ENCODE peak calls at places on chromosomes 16 and 17, in eight cellular contexts. One of them, this sample, is unnamed.

GRCh38 chr17:78359216-78359935 is 501 bp downstream of the SOCS3 start:
- DNase-seq in GM20000: no peak
- DNase-seq in ascending aorta: peak
- DNase-seq in progenitor cell of endocrine pancreas: peak
- DNase-seq in AG10803: no peak
- DNase-seq in esophagus muscularis mucosa: no peak
- DNase-seq in fibroblast of pulmonary artery: peak
- DNase-seq in stomach: no peak
- DNase-seq in this sample: peak

GRCh38 chr17:61395409-61395982 is 4.1 kb upstream of the TBX2 start:
- DNase-seq in esophagus muscularis mucosa: no peak
- DNase-seq in AG10803: no peak
- DNase-seq in progenitor cell of endocrine pancreas: no peak
- DNase-seq in GM20000: no peak
- DNase-seq in fibroblast of pulmonary artery: no peak
- DNase-seq in stomach: no peak
- DNase-seq in ascending aorta: no peak
- DNase-seq in this sample: no peak

GRCh38 chr17:53844476-53845107 is 21.9 kb downstream of the KIF2B start:
- DNase-seq in GM20000: no peak
- DNase-seq in ascending aorta: no peak
- DNase-seq in esophagus muscularis mucosa: no peak
- DNase-seq in stomach: no peak
- DNase-seq in fibroblast of pulmonary artery: no peak
- DNase-seq in progenitor cell of endocrine pancreas: no peak
- DNase-seq in AG10803: no peak
- DNase-seq in this sample: no peak

GRCh38 chr17:61314368-61315078 is 85.1 kb upstream of the TBX2 start:
- DNase-seq in AG10803: peak
- DNase-seq in fibroblast of pulmonary artery: peak
- DNase-seq in progenitor cell of endocrine pancreas: no peak
- DNase-seq in ascending aorta: peak
- DNase-seq in esophagus muscularis mucosa: no peak
- DNase-seq in stomach: peak
- DNase-seq in GM20000: no peak
- DNase-seq in this sample: peak

GRCh38 chr17:43573579-43574321 is 27.6 kb upstream of the ETV4 start:
- DNase-seq in progenitor cell of endocrine pancreas: no peak
- DNase-seq in fibroblast of pulmonary artery: no peak
- DNase-seq in ascending aorta: no peak
- DNase-seq in AG10803: no peak
- DNase-seq in GM20000: no peak
- DNase-seq in esophagus muscularis mucosa: no peak
- DNase-seq in stomach: no peak
- DNase-seq in this sample: no peak

GRCh38 chr16:10806698-10807097 is 11.9 kb downstream of the TVP23A start:
- DNase-seq in AG10803: no peak
- DNase-seq in stomach: no peak
- DNase-seq in ascending aorta: no peak
- DNase-seq in progenitor cell of endocrine pancreas: no peak
- DNase-seq in fibroblast of pulmonary artery: no peak
- DNase-seq in GM20000: no peak
- DNase-seq in esophagus muscularis mucosa: no peak
- DNase-seq in this sample: no peak

GRCh38 chr16:50065624-50066481 is at the start of gene HEATR3:
- DNase-seq in fibroblast of pulmonary artery: peak
- DNase-seq in AG10803: peak
- DNase-seq in progenitor cell of endocrine pancreas: peak
- DNase-seq in stomach: peak
- DNase-seq in esophagus muscularis mucosa: peak
- DNase-seq in ascending aorta: peak
- DNase-seq in GM20000: peak
- DNase-seq in this sample: peak

GRCh38 chr16:720507-720989 is 398 bp upstream of the ANTKMT start:
- DNase-seq in esophagus muscularis mucosa: no peak
- DNase-seq in fibroblast of pulmonary artery: peak
- DNase-seq in stomach: no peak
- DNase-seq in ascending aorta: no peak
- DNase-seq in GM20000: peak
- DNase-seq in progenitor cell of endocrine pancreas: no peak
- DNase-seq in AG10803: peak
- DNase-seq in this sample: no peak

GRCh38 chr17:16941072-16941641 is 30.8 kb downstream of the TNFRSF13B start:
- DNase-seq in stomach: peak
- DNase-seq in GM20000: no peak
- DNase-seq in ascending aorta: peak
- DNase-seq in progenitor cell of endocrine pancreas: no peak
- DNase-seq in esophagus muscularis mucosa: no peak
- DNase-seq in fibroblast of pulmonary artery: no peak
- DNase-seq in AG10803: no peak
- DNase-seq in this sample: no peak

GRCh38 chr17:65228734-65229390 is 91.7 kb downstream of the RGS9 start:
- DNase-seq in ascending aorta: no peak
- DNase-seq in progenitor cell of endocrine pancreas: no peak
- DNase-seq in esophagus muscularis mucosa: no peak
- DNase-seq in AG10803: peak
- DNase-seq in fibroblast of pulmonary artery: peak
- DNase-seq in GM20000: peak
- DNase-seq in stomach: no peak
- DNase-seq in this sample: no peak

GRCh38 chr17:81034779-81035388 is at the start of gene BAIAP2:
- DNase-seq in fibroblast of pulmonary artery: peak
- DNase-seq in stomach: peak
- DNase-seq in GM20000: peak
- DNase-seq in ascending aorta: peak
- DNase-seq in progenitor cell of endocrine pancreas: peak
- DNase-seq in AG10803: peak
- DNase-seq in esophagus muscularis mucosa: peak
- DNase-seq in this sample: peak
- TF ChIP-seq CTCF in fibroblast of pulmonary artery: no peak
- TF ChIP-seq CTCF in stomach: no peak
- TF ChIP-seq CTCF in GM20000: no peak
- TF ChIP-seq CTCF in ascending aorta: no peak
- TF ChIP-seq CTCF in progenitor cell of endocrine pancreas: peak
- TF ChIP-seq CTCF in AG10803: no peak
- TF ChIP-seq CTCF in esophagus muscularis mucosa: no peak
- TF ChIP-seq CTCF in this sample: no peak

GRCh38 chr17:58470356-58470755 is 17.9 kb downstream of the HSF5 start:
- DNase-seq in progenitor cell of endocrine pancreas: no peak
- DNase-seq in GM20000: no peak
- DNase-seq in AG10803: no peak
- DNase-seq in stomach: no peak
- DNase-seq in fibroblast of pulmonary artery: no peak
- DNase-seq in esophagus muscularis mucosa: no peak
- DNase-seq in ascending aorta: no peak
- DNase-seq in this sample: no peak
- TF ChIP-seq CTCF in progenitor cell of endocrine pancreas: no peak
- TF ChIP-seq CTCF in GM20000: no peak
- TF ChIP-seq CTCF in AG10803: no peak
- TF ChIP-seq CTCF in stomach: no peak
- TF ChIP-seq CTCF in fibroblast of pulmonary artery: no peak
- TF ChIP-seq CTCF in esophagus muscularis mucosa: no peak
- TF ChIP-seq CTCF in ascending aorta: no peak
- TF ChIP-seq CTCF in this sample: no peak

GRCh38 chr17:40718904-40719303 is 15.4 kb upstream of the KRT24 start:
- DNase-seq in GM20000: no peak
- DNase-seq in progenitor cell of endocrine pancreas: no peak
- DNase-seq in fibroblast of pulmonary artery: no peak
- DNase-seq in stomach: no peak
- DNase-seq in esophagus muscularis mucosa: no peak
- DNase-seq in ascending aorta: no peak
- DNase-seq in AG10803: no peak
- DNase-seq in this sample: no peak

GRCh38 chr17:40717776-40718175 is 14.2 kb upstream of the KRT24 start:
- DNase-seq in fibroblast of pulmonary artery: no peak
- DNase-seq in progenitor cell of endocrine pancreas: no peak
- DNase-seq in GM20000: no peak
- DNase-seq in esophagus muscularis mucosa: no peak
- DNase-seq in stomach: no peak
- DNase-seq in ascending aorta: no peak
- DNase-seq in AG10803: no peak
- DNase-seq in this sample: no peak

DNA sequence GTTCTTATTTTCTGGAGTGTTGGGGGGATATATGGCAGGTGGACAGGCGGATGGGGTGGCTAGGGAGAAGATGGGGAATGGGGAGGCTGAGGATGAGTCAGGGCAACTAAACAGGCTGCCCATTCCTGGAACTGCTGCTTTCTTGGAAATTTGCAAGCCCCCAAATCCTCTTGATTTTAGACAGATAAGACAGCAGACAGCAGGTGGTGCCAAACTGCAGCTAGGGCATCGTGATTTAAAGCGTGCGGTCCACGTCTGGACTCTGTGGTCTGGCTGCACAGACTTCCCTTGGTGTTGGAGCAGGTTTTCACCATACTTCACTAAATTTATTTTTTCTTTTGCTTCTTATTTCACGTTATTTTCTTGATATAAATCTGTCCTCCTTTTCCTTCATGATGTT is 10.9 kb upstream of the KRT24 start:
- DNase-seq in fibroblast of pulmonary artery: no peak
- DNase-seq in ascending aorta: no peak
- DNase-seq in GM20000: no peak
- DNase-seq in AG10803: no peak
- DNase-seq in esophagus muscularis mucosa: no peak
- DNase-seq in progenitor cell of endocrine pancreas: no peak
- DNase-seq in stomach: no peak
- DNase-seq in this sample: no peak
- TF ChIP-seq CTCF in fibroblast of pulmonary artery: no peak
- TF ChIP-seq CTCF in ascending aorta: no peak
- TF ChIP-seq CTCF in GM20000: no peak
- TF ChIP-seq CTCF in AG10803: no peak
- TF ChIP-seq CTCF in esophagus muscularis mucosa: no peak
- TF ChIP-seq CTCF in progenitor cell of endocrine pancreas: no peak
- TF ChIP-seq CTCF in stomach: no peak
- TF ChIP-seq CTCF in this sample: no peak

DNA sequence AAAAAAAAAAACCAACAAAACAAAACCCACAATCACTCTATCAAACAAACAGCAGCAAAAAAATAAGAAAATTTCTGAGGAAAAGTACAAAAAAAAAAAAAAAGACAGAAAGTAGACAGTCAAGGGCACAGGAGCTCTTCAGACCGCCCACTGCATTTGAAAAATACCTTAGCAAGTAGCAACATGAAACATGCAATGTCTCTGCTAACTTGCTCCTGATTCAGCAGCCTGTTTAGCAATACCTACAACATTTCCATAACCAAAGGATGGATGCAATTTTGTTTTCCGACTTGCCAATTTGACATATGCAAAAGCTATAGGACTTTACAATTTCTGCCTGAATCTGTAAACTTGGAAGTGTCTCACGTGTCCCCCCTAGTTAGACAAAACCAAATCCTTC is 57.4 kb downstream of the SYNRG start:
- DNase-seq in esophagus muscularis mucosa: no peak
- DNase-seq in AG10803: peak
- DNase-seq in GM20000: no peak
- DNase-seq in stomach: no peak
- DNase-seq in ascending aorta: no peak
- DNase-seq in fibroblast of pulmonary artery: peak
- DNase-seq in progenitor cell of endocrine pancreas: no peak
- DNase-seq in this sample: no peak
- TF ChIP-seq CTCF in esophagus muscularis mucosa: no peak
- TF ChIP-seq CTCF in AG10803: no peak
- TF ChIP-seq CTCF in GM20000: no peak
- TF ChIP-seq CTCF in stomach: no peak
- TF ChIP-seq CTCF in ascending aorta: no peak
- TF ChIP-seq CTCF in fibroblast of pulmonary artery: no peak
- TF ChIP-seq CTCF in progenitor cell of endocrine pancreas: no peak
- TF ChIP-seq CTCF in this sample: no peak

GRCh38 chr16:27224271-27224737 is 21.0 kb downstream of the KDM8 start:
- DNase-seq in stomach: no peak
- DNase-seq in ascending aorta: no peak
- DNase-seq in GM20000: no peak
- DNase-seq in AG10803: no peak
- DNase-seq in progenitor cell of endocrine pancreas: no peak
- DNase-seq in fibroblast of pulmonary artery: no peak
- DNase-seq in esophagus muscularis mucosa: no peak
- DNase-seq in this sample: no peak

GRCh38 chr16:27224741-27225300 is 21.5 kb downstream of the KDM8 start:
- DNase-seq in progenitor cell of endocrine pancreas: no peak
- DNase-seq in AG10803: no peak
- DNase-seq in GM20000: no peak
- DNase-seq in esophagus muscularis mucosa: no peak
- DNase-seq in stomach: no peak
- DNase-seq in ascending aorta: no peak
- DNase-seq in fibroblast of pulmonary artery: no peak
- DNase-seq in this sample: no peak

GRCh38 chr16:27223226-27223610 is 19.9 kb downstream of the KDM8 start:
- DNase-seq in AG10803: no peak
- DNase-seq in GM20000: no peak
- DNase-seq in fibroblast of pulmonary artery: no peak
- DNase-seq in stomach: no peak
- DNase-seq in progenitor cell of endocrine pancreas: no peak
- DNase-seq in esophagus muscularis mucosa: no peak
- DNase-seq in ascending aorta: no peak
- DNase-seq in this sample: no peak

GRCh38 chr16:27222499-27223225 is 19.3 kb downstream of the KDM8 start:
- DNase-seq in esophagus muscularis mucosa: peak
- DNase-seq in fibroblast of pulmonary artery: peak
- DNase-seq in AG10803: peak
- DNase-seq in ascending aorta: no peak
- DNase-seq in GM20000: no peak
- DNase-seq in stomach: peak
- DNase-seq in progenitor cell of endocrine pancreas: no peak
- DNase-seq in this sample: peak

DNA sequence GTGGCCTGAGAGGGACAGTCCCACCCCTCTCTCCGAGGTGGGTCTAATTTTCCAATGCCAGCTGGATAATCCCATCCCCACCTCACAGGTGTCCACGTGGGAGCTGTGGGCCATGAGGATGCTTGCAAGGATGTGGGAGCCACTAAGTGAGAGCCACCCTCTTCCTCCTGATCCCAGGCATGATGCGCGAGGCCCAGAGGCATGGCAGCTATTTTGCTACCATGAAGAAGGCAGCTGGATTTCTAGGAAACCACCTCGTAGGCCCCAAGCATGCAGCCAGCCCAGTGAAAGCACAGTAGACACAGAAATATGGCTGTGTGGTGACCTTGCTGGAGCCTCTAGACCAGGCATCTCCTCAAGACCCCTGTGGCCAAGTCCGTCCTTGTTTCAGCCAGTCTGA is 20.4 kb downstream of the KDM8 start:
- DNase-seq in GM20000: no peak
- DNase-seq in progenitor cell of endocrine pancreas: no peak
- DNase-seq in AG10803: no peak
- DNase-seq in fibroblast of pulmonary artery: no peak
- DNase-seq in ascending aorta: no peak
- DNase-seq in esophagus muscularis mucosa: no peak
- DNase-seq in stomach: no peak
- DNase-seq in this sample: no peak
- TF ChIP-seq CTCF in GM20000: no peak
- TF ChIP-seq CTCF in progenitor cell of endocrine pancreas: no peak
- TF ChIP-seq CTCF in AG10803: no peak
- TF ChIP-seq CTCF in fibroblast of pulmonary artery: no peak
- TF ChIP-seq CTCF in ascending aorta: no peak
- TF ChIP-seq CTCF in esophagus muscularis mucosa: no peak
- TF ChIP-seq CTCF in stomach: no peak
- TF ChIP-seq CTCF in this sample: no peak

GRCh38 chr17:34305606-34306005 is 13.6 kb upstream of the CCL8 start:
- DNase-seq in ascending aorta: no peak
- DNase-seq in fibroblast of pulmonary artery: no peak
- DNase-seq in AG10803: peak
- DNase-seq in esophagus muscularis mucosa: peak
- DNase-seq in progenitor cell of endocrine pancreas: no peak
- DNase-seq in stomach: no peak
- DNase-seq in GM20000: no peak
- DNase-seq in this sample: no peak
- TF ChIP-seq CTCF in ascending aorta: no peak
- TF ChIP-seq CTCF in fibroblast of pulmonary artery: no peak
- TF ChIP-seq CTCF in AG10803: no peak
- TF ChIP-seq CTCF in esophagus muscularis mucosa: no peak
- TF ChIP-seq CTCF in progenitor cell of endocrine pancreas: no peak
- TF ChIP-seq CTCF in stomach: no peak
- TF ChIP-seq CTCF in GM20000: no peak
- TF ChIP-seq CTCF in this sample: no peak